ENCODE peak calls at places on chromosomes 13 and 19, in six cellular contexts. M is HAP-1; W is dorsolateral prefrontal cortex; F is stimulated activated CD4-positive, alpha-beta T cell treated with anti-CD3 and anti-CD28 coated beads, Interleukin-1b, Interleukin-23, amount 100 ng/mL, for 1 hour; X is smooth muscle cell of the brain vasculature; H is NCI-H1417. D is an unnamed sample.

GRCh38 chr19:5156231-5156986 is 184.2 kb downstream of the PTPRS start:
- DNase-seq in M (no peak), F (no peak), X (no peak), H (no peak), W (no peak), D (no peak)

GRCh38 chr19:15962319-15962718 is 13.5 kb downstream of the OR10H4 start:
- DNase-seq in X (no peak), H (no peak), F (no peak), W (no peak), M (no peak), D (no peak)

GRCh38 chr13:46213242-46213641 is 1.5 kb downstream of the LRRC63 start:
- DNase-seq in M (no peak), W (no peak), H (no peak), F (no peak), X (no peak), D (peak; percentile 36)

GRCh38 chr13:39581177-39581576 is 21.8 kb downstream of the LHFPL6 start:
- DNase-seq in H (no peak), X (no peak), F (no peak), W (no peak), M (no peak), D (no peak)

GRCh38 chr13:99416411-99417121 is 84.7 kb upstream of the TM9SF2 start:
- DNase-seq in X (no peak), M (no peak), F (no peak), H (no peak), W (no peak), D (no peak)

GRCh38 chr13:39273953-39274352 is 235.7 kb downstream of the NHLRC3 start:
- DNase-seq in H (peak; percentile 10), M (peak; percentile 24), X (no peak), W (no peak), F (no peak), D (peak; percentile 42)

GRCh38 chr19:55684946-55685681 is 10.1 kb downstream of the EPN1 start:
- DNase-seq in M (no peak), H (no peak), W (peak; percentile 41), X (no peak), F (no peak), D (no peak)

GRCh38 chr13:59951011-59951410 is 212.7 kb downstream of the DIAPH3 start:
- DNase-seq in M (no peak), X (peak; percentile 28), F (no peak), W (no peak), H (no peak), D (no peak)

GRCh38 chr19:44845612-44846454 is at the start of gene NECTIN2:
- DNase-seq in H (peak; percentile 89), X (peak; percentile 97), W (peak; percentile 91), F (peak; percentile 75), M (peak; percentile 100), D (peak; percentile 95)

GRCh38 chr19:18668744-18669523 is 14.5 kb upstream of the CRTC1 start:
- DNase-seq in F (no peak), X (no peak), M (no peak), H (no peak), W (no peak), D (no peak)

GRCh38 chr19:35045667-35046300 is 4.3 kb downstream of the HPN start:
- DNase-seq in F (no peak), M (peak; percentile 57), X (no peak), W (no peak), H (no peak), D (peak; percentile 84)

GRCh38 chr19:39296055-39296645 is at the start of gene IFNL1:
- DNase-seq in H (no peak), W (no peak), X (no peak), M (no peak), F (no peak), D (no peak)

GRCh38 chr13:23375007-23375971 is 58.2 kb downstream of the SACS start:
- DNase-seq in W (peak; percentile 99), H (peak; percentile 84), M (peak; percentile 97), X (peak; percentile 83), F (peak; percentile 99), D (peak; percentile 98)

GRCh38 chr19:5046339-5047039 is 77.6 kb downstream of the KDM4B start:
- DNase-seq in F (no peak), W (no peak), X (no peak), H (peak; percentile 95), M (no peak), D (peak; percentile 81)

GRCh38 chr13:77489566-77490337 is 45.8 kb upstream of the SCEL start:
- DNase-seq in X (no peak), M (no peak), W (no peak), H (no peak), F (no peak), D (no peak)

GRCh38 chr19:45446295-45446694 is 21.5 kb upstream of the FOSB start:
- DNase-seq in F (no peak), W (no peak), X (no peak), H (peak; percentile 3), M (no peak), D (peak; percentile 75)